ENCODE peak calls at places on chromosomes 1 and 21, in six cellular contexts. Q is Peyer's patch, X is K562, F is IMR-90, H is body of pancreas, A is GM12891. S is an unnamed sample.

GRCh38 chr1:162753001-162753658 is 37.4 kb upstream of the HSD17B7 start:
- DNase-seq in Q (no peak), X (no peak), F (no peak), H (no peak), A (no peak), S (no peak)

GRCh38 chr1:187045371-187045770 is 216.6 kb downstream of the PLA2G4A start:
- DNase-seq in Q (no peak), X (no peak), F (no peak), H (no peak), A (no peak), S (no peak)

GRCh38 chr21:41479686-41480085 is 28.3 kb downstream of the TMPRSS2 start:
- DNase-seq in Q (no peak), X (no peak), F (no peak), H (no peak), A (no peak), S (no peak)

GRCh38 chr1:3625151-3625907 is 514 bp downstream of the TPRG1L start:
- DNase-seq in Q (peak), X (peak), F (peak), H (peak), A (no peak), S (no peak)

GRCh38 chr21:42207426-42207825 is 11.5 kb upstream of the ABCG1 start:
- DNase-seq in Q (peak), X (no peak), F (no peak), H (peak), A (no peak), S (no peak)

GRCh38 chr21:44527983-44528633 is 11.9 kb downstream of the KRTAP10-1 start:
- DNase-seq in Q (peak), X (no peak), F (no peak), H (peak), A (no peak), S (no peak)

GRCh38 chr1:6646499-6647148 is 22.0 kb downstream of the THAP3 start:
- DNase-seq in Q (no peak), X (peak), F (peak), H (peak), A (peak), S (peak)

GRCh38 chr1:114336360-114336759 is 174.6 kb downstream of the TRIM33 start:
- DNase-seq in Q (no peak), X (no peak), F (no peak), H (no peak), A (no peak), S (no peak)

GRCh38 chr1:23555949-23556640 is 3.2 kb downstream of the ID3 start:
- DNase-seq in Q (no peak), X (no peak), F (peak), H (peak), A (no peak), S (no peak)

GRCh38 chr1:87436534-87436933 is 107.9 kb downstream of the LMO4 start:
- DNase-seq in Q (no peak), X (no peak), F (no peak), H (no peak), A (no peak), S (no peak)

GRCh38 chr1:158147396-158148353 is 33.0 kb upstream of the CD1D start:
- DNase-seq in Q (no peak), X (no peak), F (no peak), H (no peak), A (no peak), S (no peak)

GRCh38 chr1:30041741-30042437 is 681.5 kb downstream of the MATN1 start:
- DNase-seq in Q (peak), X (no peak), F (no peak), H (no peak), A (no peak), S (no peak)

GRCh38 chr1:78388275-78388674 is 102.5 kb upstream of the PTGFR start:
- DNase-seq in Q (no peak), X (no peak), F (no peak), H (no peak), A (no peak), S (no peak)

GRCh38 chr1:78385744-78386462 is 104.9 kb upstream of the PTGFR start:
- DNase-seq in Q (no peak), X (no peak), F (no peak), H (no peak), A (no peak), S (no peak)

GRCh38 chr1:78383923-78384322 is 106.9 kb upstream of the PTGFR start:
- DNase-seq in Q (no peak), X (no peak), F (no peak), H (no peak), A (no peak), S (no peak)

DNA sequence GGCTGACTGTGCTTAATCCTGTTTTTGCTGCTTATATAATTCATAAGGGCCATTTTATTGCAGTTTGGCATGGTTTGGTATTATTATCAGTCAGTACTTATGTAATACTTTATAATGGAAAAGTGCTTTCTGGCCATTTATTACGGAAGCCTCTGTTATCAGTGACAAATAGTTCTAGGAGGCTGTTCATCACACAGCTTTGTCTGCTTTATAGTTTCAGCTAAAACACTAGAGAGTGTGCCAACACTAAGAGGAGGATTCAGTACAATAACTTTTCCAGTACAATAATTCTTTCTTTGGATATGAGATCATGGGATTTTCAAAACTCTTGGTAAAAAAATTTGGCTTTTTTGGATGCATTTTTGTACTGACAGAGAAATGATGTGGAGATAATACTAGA is 102.9 kb upstream of the PTGFR start:
- DNase-seq in Q (no peak), X (no peak), F (no peak), H (no peak), A (no peak), S (no peak)
- TF ChIP-seq POLR2A in Q (no peak), X (no peak), F (no peak), H (no peak), A (no peak), S (no peak)

GRCh38 chr1:27233677-27234053 is 767 bp upstream of the WDTC1 start:
- DNase-seq in Q (no peak), X (no peak), F (no peak), H (no peak), A (no peak), S (no peak)
- TF ChIP-seq POLR2A in Q (no peak), X (no peak), F (no peak), H (no peak), A (no peak), S (no peak)

GRCh38 chr1:109240158-109241152 is 8.9 kb upstream of the CELSR2 start:
- DNase-seq in Q (peak), X (peak), F (peak), H (peak), A (no peak), S (no peak)
- TF ChIP-seq POLR2A in Q (no peak), X (peak), F (no peak), H (no peak), A (no peak), S (no peak)

GRCh38 chr1:36086529-36087232 is 2.0 kb upstream of the ADPRS start:
- DNase-seq in Q (peak), X (no peak), F (no peak), H (no peak), A (no peak), S (no peak)

GRCh38 chr1:36088265-36088576 is 471 bp upstream of the ADPRS start:
- DNase-seq in Q (no peak), X (no peak), F (no peak), H (no peak), A (no peak), S (no peak)

GRCh38 chr1:36085686-36086526 is 2.0 kb downstream of the TEKT2 start:
- DNase-seq in Q (peak), X (peak), F (no peak), H (no peak), A (no peak), S (no peak)

GRCh38 chr1:36088577-36089392 is at the start of gene ADPRS:
- DNase-seq in Q (peak), X (peak), F (peak), H (peak), A (peak), S (peak)

DNA sequence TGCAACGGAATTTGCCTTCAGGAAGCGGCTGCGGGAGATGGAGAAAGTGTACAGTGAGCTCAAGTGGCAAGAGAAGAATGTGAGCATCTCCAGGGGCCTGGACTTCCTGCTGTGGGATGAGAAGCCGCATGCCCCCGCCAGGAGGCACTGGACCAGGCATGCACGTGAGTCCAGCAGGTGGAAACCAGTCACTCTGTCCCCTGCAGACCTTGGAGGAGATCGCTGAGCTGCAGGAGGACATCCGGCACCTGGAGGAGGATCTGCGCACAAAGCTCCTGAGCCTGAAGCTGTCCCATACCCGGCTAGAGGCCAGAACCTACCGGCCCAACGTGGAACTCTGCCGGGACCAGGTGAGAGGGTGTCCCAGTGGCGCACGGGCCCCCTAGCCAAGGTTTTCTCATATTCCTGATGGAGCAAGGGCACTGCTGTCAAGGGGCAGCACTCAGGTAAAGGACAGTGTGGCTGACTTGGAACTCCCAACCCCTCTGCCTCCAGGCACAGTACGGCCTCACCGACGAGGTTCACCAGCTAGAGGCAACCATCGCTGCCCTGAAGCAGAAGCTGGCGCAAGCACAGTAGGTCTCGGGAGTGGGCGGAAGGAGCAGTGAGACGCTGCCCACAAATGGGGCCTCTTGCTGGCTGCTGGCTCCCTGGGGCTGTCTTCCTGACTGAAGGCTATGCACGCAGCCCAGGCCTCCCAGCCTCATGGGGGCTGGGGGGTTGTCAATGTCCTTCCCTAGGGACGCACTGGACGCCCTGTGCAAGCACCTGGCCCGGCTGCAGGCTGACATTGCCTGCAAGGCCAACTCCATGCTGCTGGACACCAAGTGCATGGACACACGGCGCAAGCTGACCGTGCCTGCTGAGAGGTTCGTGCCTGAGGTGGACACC is 1.2 kb upstream of the ADPRS start:
- DNase-seq in Q (peak), X (peak), F (no peak), H (no peak), A (no peak), S (no peak)
- TF ChIP-seq POLR2A in Q (no peak), X (no peak), F (no peak), H (no peak), A (no peak), S (no peak)

GRCh38 chr1:36093226-36093625 is 4.5 kb downstream of the ADPRS start:
- DNase-seq in Q (peak), X (no peak), F (no peak), H (no peak), A (no peak), S (no peak)

GRCh38 chr1:36094621-36095061 is 5.9 kb downstream of the ADPRS start:
- DNase-seq in Q (no peak), X (no peak), F (no peak), H (no peak), A (no peak), S (no peak)

GRCh38 chr1:36092166-36092797 is 3.6 kb downstream of the ADPRS start:
- DNase-seq in Q (peak), X (no peak), F (no peak), H (no peak), A (no peak), S (no peak)

GRCh38 chr1:36092798-36093185 is 4.1 kb downstream of the ADPRS start:
- DNase-seq in Q (peak), X (no peak), F (no peak), H (no peak), A (no peak), S (no peak)

GRCh38 chr1:36093919-36094318 is 5.2 kb downstream of the ADPRS start:
- DNase-seq in Q (no peak), X (no peak), F (no peak), H (no peak), A (no peak), S (no peak)
- TF ChIP-seq POLR2A in Q (no peak), X (no peak), F (no peak), H (no peak), A (no peak), S (no peak)

DNA sequence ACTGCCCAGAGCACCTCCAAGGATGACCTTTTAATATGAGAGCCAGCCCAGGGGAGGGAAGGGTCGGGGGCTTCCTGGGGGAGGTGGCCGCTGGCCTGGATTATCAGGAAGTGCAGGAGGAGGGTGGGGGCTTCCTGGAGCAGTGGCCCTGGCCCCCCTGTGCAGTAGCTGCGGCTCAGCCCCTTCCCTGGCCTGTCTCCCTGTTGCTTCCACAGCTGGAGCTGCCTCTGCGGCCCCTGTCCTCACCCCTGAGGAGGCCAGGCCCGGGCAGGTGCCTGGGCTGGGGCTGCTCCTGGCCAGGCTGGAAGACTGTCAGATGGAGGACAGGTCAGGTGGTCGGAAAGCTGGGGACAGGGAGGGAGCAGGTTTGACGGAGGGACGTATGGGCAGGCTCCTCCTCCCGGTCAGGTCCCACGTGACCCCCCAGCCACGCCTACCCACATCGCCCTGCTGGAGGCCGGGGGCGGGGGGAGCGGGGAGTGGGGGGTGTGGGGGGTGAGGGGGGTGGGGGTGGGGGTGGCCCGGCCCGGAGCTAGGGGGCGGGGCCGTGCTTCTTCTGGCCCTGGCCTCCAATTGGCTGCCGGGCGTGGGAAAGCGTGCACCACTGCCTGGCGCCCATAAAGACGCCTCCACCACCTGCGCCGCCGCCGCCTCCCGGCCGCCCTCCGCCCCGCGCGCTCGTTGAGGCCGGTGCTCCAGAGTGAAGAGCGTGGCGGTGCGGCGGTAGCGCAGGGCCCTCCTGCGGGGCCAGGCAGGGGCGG is 10.2 kb upstream of the TNFRSF14 start:
- DNase-seq in Q (peak), X (peak), F (peak), H (peak), A (peak), S (peak)
- TF ChIP-seq POLR2A in Q (peak), X (peak), F (no peak), H (peak), A (peak), S (peak)

GRCh38 chr1:33257388-33257758 is 1.1 kb downstream of the ZNF362 start:
- DNase-seq in Q (no peak), X (no peak), F (no peak), H (no peak), A (no peak), S (peak)
- TF ChIP-seq POLR2A in Q (no peak), X (no peak), F (no peak), H (no peak), A (no peak), S (no peak)

GRCh38 chr1:111221633-111222286 is 5.8 kb upstream of the CHI3L2 start:
- DNase-seq in Q (peak), X (no peak), F (peak), H (no peak), A (no peak), S (no peak)
- TF ChIP-seq POLR2A in Q (no peak), X (no peak), F (no peak), H (no peak), A (peak), S (no peak)

S was measured in H54.